ENCODE peak calls at places on chromosomes 5 and 9, in six cellular contexts. One of them, this sample, is unnamed.

GRCh38 chr9:90098456-90098855 is 493.6 kb downstream of the GADD45G start:
- DNase-seq in IMR-90: no peak
- DNase-seq in K562: no peak
- DNase-seq in HCT116: no peak
- DNase-seq in ovary: no peak
- DNase-seq in uterus: no peak
- DNase-seq in this sample: no peak

GRCh38 chr5:16690243-16690839 is 73.5 kb upstream of the RETREG1 start:
- DNase-seq in IMR-90: peak; percentile 51
- DNase-seq in K562: peak; percentile 74
- DNase-seq in HCT116: peak; percentile 19
- DNase-seq in ovary: no peak
- DNase-seq in uterus: no peak
- DNase-seq in this sample: peak; percentile 53

GRCh38 chr9:27053369-27054057 is 48.0 kb upstream of the LRRC19 start:
- DNase-seq in IMR-90: peak; percentile 34
- DNase-seq in K562: no peak
- DNase-seq in HCT116: no peak
- DNase-seq in ovary: no peak
- DNase-seq in uterus: no peak
- DNase-seq in this sample: no peak

GRCh38 chr9:124810513-124811355 is 33.8 kb downstream of the OLFML2A start:
- DNase-seq in IMR-90: peak; percentile 90
- DNase-seq in K562: no peak
- DNase-seq in HCT116: peak; percentile 74
- DNase-seq in ovary: no peak
- DNase-seq in uterus: no peak
- DNase-seq in this sample: no peak

GRCh38 chr9:94967481-94967880 is 241.0 kb downstream of the AOPEP start:
- DNase-seq in IMR-90: no peak
- DNase-seq in K562: no peak
- DNase-seq in HCT116: no peak
- DNase-seq in ovary: no peak
- DNase-seq in uterus: no peak
- DNase-seq in this sample: no peak

GRCh38 chr9:120569556-120569955 is 10.4 kb downstream of the CDK5RAP2 start:
- DNase-seq in IMR-90: peak; percentile 11
- DNase-seq in K562: no peak
- DNase-seq in HCT116: no peak
- DNase-seq in ovary: no peak
- DNase-seq in uterus: no peak
- DNase-seq in this sample: no peak

GRCh38 chr5:109141499-109142200 is 268.1 kb downstream of the PJA2 start:
- DNase-seq in IMR-90: peak; percentile 66
- DNase-seq in K562: no peak
- DNase-seq in HCT116: no peak
- DNase-seq in ovary: no peak
- DNase-seq in uterus: no peak
- DNase-seq in this sample: no peak

GRCh38 chr5:29794146-29794787 is 1399.2 kb upstream of the CDH6 start:
- DNase-seq in IMR-90: no peak
- DNase-seq in K562: no peak
- DNase-seq in HCT116: no peak
- DNase-seq in ovary: no peak
- DNase-seq in uterus: no peak
- DNase-seq in this sample: no peak

GRCh38 chr9:97990259-97990658 is 7.1 kb downstream of the ANP32B start:
- DNase-seq in IMR-90: peak; percentile 82
- DNase-seq in K562: peak; percentile 28
- DNase-seq in HCT116: no peak
- DNase-seq in ovary: no peak
- DNase-seq in uterus: no peak
- DNase-seq in this sample: no peak

GRCh38 chr9:129910628-129911567 is 75.6 kb downstream of the USP20 start:
- DNase-seq in IMR-90: peak; percentile 100
- DNase-seq in K562: peak; percentile 80
- DNase-seq in HCT116: peak; percentile 95
- DNase-seq in ovary: no peak
- DNase-seq in uterus: no peak
- DNase-seq in this sample: peak; percentile 36

GRCh38 chr9:129916707-129917106 is 81.4 kb downstream of the USP20 start:
- DNase-seq in IMR-90: no peak
- DNase-seq in K562: no peak
- DNase-seq in HCT116: no peak
- DNase-seq in ovary: no peak
- DNase-seq in uterus: no peak
- DNase-seq in this sample: no peak

GRCh38 chr9:129918296-129918950 is 83.2 kb downstream of the USP20 start:
- DNase-seq in IMR-90: no peak
- DNase-seq in K562: no peak
- DNase-seq in HCT116: no peak
- DNase-seq in ovary: no peak
- DNase-seq in uterus: no peak
- DNase-seq in this sample: no peak

GRCh38 chr9:129908846-129909245 is 73.6 kb downstream of the USP20 start:
- DNase-seq in IMR-90: no peak
- DNase-seq in K562: no peak
- DNase-seq in HCT116: no peak
- DNase-seq in ovary: no peak
- DNase-seq in uterus: no peak
- DNase-seq in this sample: no peak

GRCh38 chr9:129914051-129914450 is 78.8 kb downstream of the USP20 start:
- DNase-seq in IMR-90: no peak
- DNase-seq in K562: no peak
- DNase-seq in HCT116: no peak
- DNase-seq in ovary: no peak
- DNase-seq in uterus: no peak
- DNase-seq in this sample: no peak
- TF ChIP-seq POLR2A in IMR-90: no peak
- TF ChIP-seq POLR2A in K562: no peak
- TF ChIP-seq POLR2A in HCT116: no peak
- TF ChIP-seq POLR2A in ovary: no peak
- TF ChIP-seq POLR2A in uterus: no peak
- TF ChIP-seq POLR2A in this sample: no peak

GRCh38 chr9:131394464-131395026 is 659 bp downstream of the PRRC2B start:
- DNase-seq in IMR-90: no peak
- DNase-seq in K562: peak; percentile 85
- DNase-seq in HCT116: no peak
- DNase-seq in ovary: peak; percentile 72
- DNase-seq in uterus: peak; percentile 54
- DNase-seq in this sample: peak; percentile 60

GRCh38 chr9:131393622-131394463 is at the start of gene PRRC2B:
- DNase-seq in IMR-90: peak; percentile 62
- DNase-seq in K562: peak; percentile 96
- DNase-seq in HCT116: peak; percentile 33
- DNase-seq in ovary: peak; percentile 89
- DNase-seq in uterus: peak; percentile 82
- DNase-seq in this sample: peak; percentile 83

GRCh38 chr9:131390990-131391389 is 2.9 kb upstream of the PRRC2B start:
- DNase-seq in IMR-90: no peak
- DNase-seq in K562: no peak
- DNase-seq in HCT116: no peak
- DNase-seq in ovary: no peak
- DNase-seq in uterus: no peak
- DNase-seq in this sample: peak; percentile 83

GRCh38 chr9:131395027-131395744 is 1.3 kb downstream of the PRRC2B start:
- DNase-seq in IMR-90: no peak
- DNase-seq in K562: peak; percentile 27
- DNase-seq in HCT116: no peak
- DNase-seq in ovary: no peak
- DNase-seq in uterus: no peak
- DNase-seq in this sample: peak; percentile 30

DNA sequence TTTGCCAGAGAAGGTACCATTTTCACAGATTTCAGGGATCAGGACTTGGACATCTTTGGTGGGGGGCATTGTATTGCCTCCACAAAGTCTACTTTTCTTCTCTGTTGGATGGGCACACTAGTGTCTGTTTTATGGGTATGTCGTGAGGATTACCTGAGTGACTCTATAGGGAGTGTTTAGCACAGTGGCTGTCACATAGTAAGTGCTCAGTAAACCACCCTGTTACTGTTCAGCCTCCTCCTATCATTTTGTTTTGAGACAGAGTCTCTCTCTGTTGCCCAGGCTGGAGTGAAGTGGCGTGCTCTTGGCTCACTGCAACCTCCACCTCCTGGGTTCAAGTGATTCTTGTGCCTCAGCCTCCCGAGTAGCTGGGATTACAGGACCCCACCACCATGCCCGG is 2.4 kb upstream of the PRRC2B start:
- DNase-seq in IMR-90: no peak
- DNase-seq in K562: peak; percentile 1
- DNase-seq in HCT116: no peak
- DNase-seq in ovary: no peak
- DNase-seq in uterus: no peak
- DNase-seq in this sample: no peak
- H3K27ac ChIP-seq in IMR-90: no peak overlapping the region
- H3K27ac ChIP-seq in K562: no peak overlapping the region
- H3K27ac ChIP-seq in HCT116: no peak overlapping the region
- H3K27ac ChIP-seq in ovary: no peak overlapping the region
- H3K27ac ChIP-seq in uterus: no peak overlapping the region
- H3K27ac ChIP-seq in this sample: no peak overlapping the region

GRCh38 chr5:119355636-119356383 is at the start of gene TNFAIP8:
- DNase-seq in IMR-90: peak; percentile 70
- DNase-seq in K562: peak; percentile 20
- DNase-seq in HCT116: no peak
- DNase-seq in ovary: peak; percentile 27
- DNase-seq in uterus: peak; percentile 58
- DNase-seq in this sample: peak; percentile 59
- TF ChIP-seq POLR2A in IMR-90: no peak
- TF ChIP-seq POLR2A in K562: no peak
- TF ChIP-seq POLR2A in HCT116: no peak
- TF ChIP-seq POLR2A in ovary: no peak
- TF ChIP-seq POLR2A in uterus: no peak
- TF ChIP-seq POLR2A in this sample: no peak

GRCh38 chr5:138752341-138752950 is 779 bp upstream of the CTNNA1 start:
- DNase-seq in IMR-90: no peak
- DNase-seq in K562: peak; percentile 64
- DNase-seq in HCT116: peak; percentile 34
- DNase-seq in ovary: peak; percentile 28
- DNase-seq in uterus: peak; percentile 37
- DNase-seq in this sample: peak; percentile 50
- H3K27ac ChIP-seq in IMR-90: peak overlapping the region; percentile 92
- H3K27ac ChIP-seq in K562: peak overlapping the region; percentile 91
- H3K27ac ChIP-seq in HCT116: peak overlapping the region; percentile 98
- H3K27ac ChIP-seq in ovary: peak overlapping the region; percentile 97
- H3K27ac ChIP-seq in uterus: peak overlapping the region; percentile 99
- H3K27ac ChIP-seq in this sample: peak overlapping the region; percentile 96